ENCODE peak calls at places on chromosomes 3 and 15, in seven cellular contexts. One of them, this sample, is unnamed.

GRCh38 chr3:10848261-10848660 is 32.2 kb downstream of the SLC6A11 start:
- DNase-seq in foreskin fibroblast: no peak
- DNase-seq in effector memory CD8-positive, alpha-beta T cell: no peak
- DNase-seq in effector CD4-positive, alpha-beta T cell: no peak
- DNase-seq in NCI-H2081 treated with DMSO at 0.1 percent for 48 hours: no peak
- DNase-seq in body of pancreas: no peak
- DNase-seq in HS-27A: no peak
- DNase-seq in this sample: no peak

GRCh38 chr15:48984811-48985352 is 21.2 kb upstream of the SHC4 start:
- DNase-seq in foreskin fibroblast: peak; percentile 37
- DNase-seq in NCI-H2081 treated with DMSO at 0.1 percent for 48 hours: no peak
- DNase-seq in HS-27A: no peak
- DNase-seq in effector CD4-positive, alpha-beta T cell: no peak
- DNase-seq in effector memory CD8-positive, alpha-beta T cell: no peak
- DNase-seq in body of pancreas: no peak
- DNase-seq in this sample: no peak

GRCh38 chr3:186616299-186616617 is 3.4 kb downstream of the AHSG start:
- DNase-seq in effector memory CD8-positive, alpha-beta T cell: no peak
- DNase-seq in body of pancreas: no peak
- DNase-seq in NCI-H2081 treated with DMSO at 0.1 percent for 48 hours: no peak
- DNase-seq in foreskin fibroblast: no peak
- DNase-seq in effector CD4-positive, alpha-beta T cell: no peak
- DNase-seq in HS-27A: no peak
- DNase-seq in this sample: no peak

GRCh38 chr3:188123170-188123920 is 30.6 kb upstream of the LPP start:
- DNase-seq in NCI-H2081 treated with DMSO at 0.1 percent for 48 hours: no peak
- DNase-seq in HS-27A: no peak
- DNase-seq in body of pancreas: no peak
- DNase-seq in effector memory CD8-positive, alpha-beta T cell: no peak
- DNase-seq in effector CD4-positive, alpha-beta T cell: no peak
- DNase-seq in foreskin fibroblast: peak; percentile 20
- DNase-seq in this sample: no peak

GRCh38 chr3:134354612-134355275 is 19.5 kb downstream of the AMOTL2 start:
- DNase-seq in HS-27A: no peak
- DNase-seq in effector CD4-positive, alpha-beta T cell: no peak
- DNase-seq in body of pancreas: no peak
- DNase-seq in NCI-H2081 treated with DMSO at 0.1 percent for 48 hours: no peak
- DNase-seq in foreskin fibroblast: no peak
- DNase-seq in effector memory CD8-positive, alpha-beta T cell: no peak
- DNase-seq in this sample: no peak

GRCh38 chr3:190941694-190942280 is 79.3 kb upstream of the GMNC start:
- DNase-seq in foreskin fibroblast: no peak
- DNase-seq in body of pancreas: no peak
- DNase-seq in NCI-H2081 treated with DMSO at 0.1 percent for 48 hours: no peak
- DNase-seq in effector memory CD8-positive, alpha-beta T cell: no peak
- DNase-seq in effector CD4-positive, alpha-beta T cell: no peak
- DNase-seq in HS-27A: no peak
- DNase-seq in this sample: no peak

GRCh38 chr3:137765310-137766033 is 1.4 kb downstream of the SOX14 start:
- DNase-seq in NCI-H2081 treated with DMSO at 0.1 percent for 48 hours: no peak
- DNase-seq in body of pancreas: no peak
- DNase-seq in effector CD4-positive, alpha-beta T cell: no peak
- DNase-seq in foreskin fibroblast: no peak
- DNase-seq in HS-27A: no peak
- DNase-seq in effector memory CD8-positive, alpha-beta T cell: no peak
- DNase-seq in this sample: no peak

GRCh38 chr3:170749765-170750477 is 120.1 kb downstream of the RPL22L1 start:
- DNase-seq in effector memory CD8-positive, alpha-beta T cell: no peak
- DNase-seq in foreskin fibroblast: peak; percentile 38
- DNase-seq in effector CD4-positive, alpha-beta T cell: no peak
- DNase-seq in body of pancreas: no peak
- DNase-seq in HS-27A: no peak
- DNase-seq in NCI-H2081 treated with DMSO at 0.1 percent for 48 hours: no peak
- DNase-seq in this sample: no peak

GRCh38 chr3:179179979-179180758 is 32.0 kb downstream of the PIK3CA start:
- DNase-seq in effector CD4-positive, alpha-beta T cell: no peak
- DNase-seq in foreskin fibroblast: peak; percentile 70
- DNase-seq in body of pancreas: no peak
- DNase-seq in effector memory CD8-positive, alpha-beta T cell: no peak
- DNase-seq in NCI-H2081 treated with DMSO at 0.1 percent for 48 hours: no peak
- DNase-seq in HS-27A: no peak
- DNase-seq in this sample: no peak

GRCh38 chr3:52005571-52005986 is 9.9 kb upstream of the RPL29 start:
- DNase-seq in NCI-H2081 treated with DMSO at 0.1 percent for 48 hours: no peak
- DNase-seq in HS-27A: no peak
- DNase-seq in foreskin fibroblast: peak; percentile 84
- DNase-seq in effector memory CD8-positive, alpha-beta T cell: no peak
- DNase-seq in body of pancreas: peak; percentile 69
- DNase-seq in effector CD4-positive, alpha-beta T cell: no peak
- DNase-seq in this sample: no peak

GRCh38 chr3:152664766-152665165 is 170.2 kb upstream of the P2RY1 start:
- DNase-seq in body of pancreas: no peak
- DNase-seq in HS-27A: no peak
- DNase-seq in NCI-H2081 treated with DMSO at 0.1 percent for 48 hours: no peak
- DNase-seq in foreskin fibroblast: no peak
- DNase-seq in effector CD4-positive, alpha-beta T cell: no peak
- DNase-seq in effector memory CD8-positive, alpha-beta T cell: no peak
- DNase-seq in this sample: no peak

GRCh38 chr3:195319060-195319459 is 48.1 kb upstream of the XXYLT1 start:
- DNase-seq in effector CD4-positive, alpha-beta T cell: no peak
- DNase-seq in effector memory CD8-positive, alpha-beta T cell: no peak
- DNase-seq in HS-27A: no peak
- DNase-seq in foreskin fibroblast: no peak
- DNase-seq in NCI-H2081 treated with DMSO at 0.1 percent for 48 hours: no peak
- DNase-seq in body of pancreas: no peak
- DNase-seq in this sample: no peak

GRCh38 chr3:77039606-77040553 is at the start of gene ROBO2:
- DNase-seq in effector CD4-positive, alpha-beta T cell: no peak
- DNase-seq in body of pancreas: peak; percentile 11
- DNase-seq in foreskin fibroblast: peak; percentile 91
- DNase-seq in HS-27A: no peak
- DNase-seq in NCI-H2081 treated with DMSO at 0.1 percent for 48 hours: no peak
- DNase-seq in effector memory CD8-positive, alpha-beta T cell: no peak
- DNase-seq in this sample: no peak

GRCh38 chr15:57148236-57148635 is 228.1 kb upstream of the CGNL1 start:
- DNase-seq in HS-27A: no peak
- DNase-seq in body of pancreas: no peak
- DNase-seq in foreskin fibroblast: no peak
- DNase-seq in NCI-H2081 treated with DMSO at 0.1 percent for 48 hours: no peak
- DNase-seq in effector CD4-positive, alpha-beta T cell: no peak
- DNase-seq in effector memory CD8-positive, alpha-beta T cell: no peak
- DNase-seq in this sample: no peak

This sample was measured in GM19239.